ENCODE peak calls at places on chromosomes 1 and 21, in seven cellular contexts. N is GM23248, G is HCT116, O is GM23338, V is neural progenitor cell, E is hepatocyte, W is PC-3. L is an unnamed sample.

GRCh38 chr21:14600569-14601308 is 54.6 kb upstream of the SAMSN1 start:
- DNase-seq in N (no peak), G (no peak), O (no peak), V (no peak), E (no peak), W (no peak), L (no peak)

GRCh38 chr1:179589524-179589923 is 2.1 kb upstream of the TDRD5 start:
- DNase-seq in N (peak), G (no peak), O (no peak), V (no peak), E (no peak), W (no peak), L (no peak)

GRCh38 chr1:9111957-9112356 is 16.9 kb downstream of the GPR157 start:
- DNase-seq in N (no peak), G (no peak), O (no peak), V (no peak), E (no peak), W (peak), L (peak)

GRCh38 chr1:216600730-216601426 is 122.4 kb downstream of the ESRRG start:
- DNase-seq in N (peak), G (no peak), O (peak), V (peak), E (peak), W (peak), L (peak)

GRCh38 chr1:179079113-179079761 is 2.6 kb upstream of the TOR3A start:
- DNase-seq in N (peak), G (peak), O (peak), V (peak), E (peak), W (peak), L (peak)

GRCh38 chr1:931380-932177 is 7.9 kb downstream of the SAMD11 start:
- DNase-seq in N (no peak), G (no peak), O (no peak), V (no peak), E (no peak), W (no peak), L (no peak)

GRCh38 chr1:53919675-53920066 is 25.7 kb downstream of the DIO1 start:
- DNase-seq in N (peak), G (no peak), O (no peak), V (no peak), E (no peak), W (no peak), L (no peak)

GRCh38 chr1:77945345-77945744 is 33.5 kb downstream of the FUBP1 start:
- DNase-seq in N (no peak), G (no peak), O (no peak), V (no peak), E (no peak), W (no peak), L (no peak)

GRCh38 chr1:160954158-160955104 is at the start of gene ITLN2:
- DNase-seq in N (peak), G (peak), O (peak), V (peak), E (peak), W (peak), L (peak)

GRCh38 chr21:33031152-33031551 is 5.4 kb downstream of the OLIG2 start:
- DNase-seq in N (no peak), G (no peak), O (no peak), V (no peak), E (no peak), W (no peak), L (no peak)

GRCh38 chr1:168234846-168235547 is 9.2 kb downstream of the SFT2D2 start:
- DNase-seq in N (peak), G (peak), O (peak), V (peak), E (peak), W (peak), L (peak)

GRCh38 chr21:29230541-29231275 is 68.0 kb upstream of the BACH1 start:
- DNase-seq in N (peak), G (no peak), O (no peak), V (no peak), E (no peak), W (no peak), L (no peak)

GRCh38 chr1:94819945-94820746 is at the start of gene SLC44A3:
- DNase-seq in N (peak), G (no peak), O (peak), V (peak), E (peak), W (peak), L (peak)

GRCh38 chr1:187762109-187762508 is 933.4 kb downstream of the PLA2G4A start:
- DNase-seq in N (no peak), G (no peak), O (no peak), V (no peak), E (peak), W (no peak), L (no peak)

GRCh38 chr1:228465571-228466146 is 21.5 kb upstream of the RNF187 start:
- DNase-seq in N (no peak), G (no peak), O (no peak), V (no peak), E (no peak), W (no peak), L (peak)

GRCh38 chr1:228471154-228471761 is 15.9 kb upstream of the RNF187 start:
- DNase-seq in N (no peak), G (no peak), O (no peak), V (no peak), E (no peak), W (no peak), L (no peak)

GRCh38 chr1:228471762-228472398 is 15.3 kb upstream of the RNF187 start:
- DNase-seq in N (peak), G (peak), O (peak), V (peak), E (peak), W (peak), L (peak)

GRCh38 chr1:228472655-228473054 is 14.5 kb upstream of the RNF187 start:
- DNase-seq in N (peak), G (no peak), O (no peak), V (no peak), E (no peak), W (no peak), L (peak)

DNA sequence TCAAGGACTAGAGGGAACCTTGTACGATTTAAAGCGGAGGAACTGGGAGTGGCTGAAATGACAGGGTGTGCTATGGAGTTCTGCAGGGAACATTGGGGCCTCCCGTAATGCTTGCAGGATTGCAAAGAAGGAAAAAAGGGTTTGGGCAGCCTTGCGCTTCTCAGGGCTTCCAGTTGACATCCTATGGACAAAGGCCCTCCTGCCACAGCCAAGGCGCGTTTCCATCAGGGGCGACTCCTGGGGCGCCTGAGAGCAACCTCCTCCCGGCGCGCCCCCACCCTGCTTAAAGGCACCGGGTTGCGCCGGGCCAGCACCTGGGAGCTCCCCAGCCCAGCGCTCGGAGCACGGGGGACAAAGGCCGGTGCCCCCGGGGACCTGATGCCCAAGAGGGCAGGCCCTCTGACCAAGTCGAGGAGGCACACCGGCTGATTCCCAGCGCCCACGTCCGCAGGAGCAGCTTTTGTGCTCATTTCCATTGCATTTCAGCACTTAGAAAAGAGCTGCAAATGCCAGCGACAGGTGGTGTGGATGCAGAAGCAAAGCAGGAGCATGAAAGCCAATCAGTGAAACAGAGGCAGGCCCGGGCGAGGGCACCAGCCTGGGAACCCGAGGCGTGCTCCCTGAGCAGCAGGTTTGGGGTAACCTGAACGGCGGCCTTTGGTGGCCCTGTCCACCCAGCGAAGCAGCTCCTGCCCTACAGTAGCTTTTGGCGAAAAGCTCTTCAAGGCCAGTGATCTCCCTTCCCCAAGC is 17.6 kb upstream of the RNF187 start:
- DNase-seq in N (no peak), G (no peak), O (peak), V (peak), E (no peak), W (no peak), L (no peak)
- TF ChIP-seq EZH2 in N (no peak), G (no peak), O (no peak), V (no peak), E (no peak), W (no peak), L (no peak)

DNA sequence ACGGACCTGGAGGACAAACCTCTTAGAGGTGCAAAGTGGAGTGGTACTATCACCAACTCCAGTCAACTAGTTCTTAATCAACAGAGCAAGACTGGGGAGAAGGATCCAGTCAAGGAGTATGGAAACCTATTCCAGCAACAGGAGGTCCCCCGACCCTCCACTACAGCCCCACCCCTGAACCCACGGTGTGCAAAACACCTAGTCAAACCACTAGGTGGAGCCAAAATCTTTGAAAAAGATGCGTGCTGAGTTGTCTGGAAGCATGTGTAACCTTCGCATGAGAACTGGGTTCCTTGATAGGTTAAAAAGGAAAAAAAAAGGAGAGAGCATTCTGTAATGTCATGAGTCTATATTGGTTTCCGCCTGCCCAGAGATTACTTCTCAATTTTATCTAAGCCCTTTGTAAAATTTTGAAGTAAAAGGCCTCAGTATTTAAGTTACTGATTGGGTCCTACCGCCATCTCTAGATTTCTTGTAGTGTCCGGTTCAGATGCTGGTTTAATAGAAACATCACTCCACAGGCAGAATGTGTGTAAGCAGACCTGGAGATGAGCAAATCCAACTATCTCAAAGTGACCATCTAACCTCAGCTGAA is 81.9 kb upstream of the HAO2 start:
- DNase-seq in N (peak), G (peak), O (peak), V (peak), E (peak), W (peak), L (peak)
- TF ChIP-seq EZH2phosphoT487 in N (no peak), G (no peak), O (no peak), V (no peak), E (no peak), W (no peak), L (no peak)

GRCh38 chr1:117605164-117605810 is 561 bp upstream of the TENT5C start:
- DNase-seq in N (peak), G (no peak), O (peak), V (peak), E (no peak), W (peak), L (no peak)

GRCh38 chr1:117606608-117607261 is 887 bp downstream of the TENT5C start:
- DNase-seq in N (peak), G (no peak), O (peak), V (peak), E (peak), W (peak), L (peak)

GRCh38 chr1:117607471-117607870 is 1.6 kb downstream of the TENT5C start:
- DNase-seq in N (no peak), G (no peak), O (peak), V (peak), E (no peak), W (peak), L (peak)

GRCh38 chr1:117608213-117608612 is 2.4 kb downstream of the TENT5C start:
- DNase-seq in N (no peak), G (no peak), O (no peak), V (no peak), E (no peak), W (no peak), L (peak)

GRCh38 chr1:117605811-117606607 is at the start of gene TENT5C:
- DNase-seq in N (peak), G (peak), O (peak), V (peak), E (peak), W (peak), L (peak)
- TF ChIP-seq EZH2 in N (no peak), G (no peak), O (no peak), V (no peak), E (no peak), W (no peak), L (no peak)

DNA sequence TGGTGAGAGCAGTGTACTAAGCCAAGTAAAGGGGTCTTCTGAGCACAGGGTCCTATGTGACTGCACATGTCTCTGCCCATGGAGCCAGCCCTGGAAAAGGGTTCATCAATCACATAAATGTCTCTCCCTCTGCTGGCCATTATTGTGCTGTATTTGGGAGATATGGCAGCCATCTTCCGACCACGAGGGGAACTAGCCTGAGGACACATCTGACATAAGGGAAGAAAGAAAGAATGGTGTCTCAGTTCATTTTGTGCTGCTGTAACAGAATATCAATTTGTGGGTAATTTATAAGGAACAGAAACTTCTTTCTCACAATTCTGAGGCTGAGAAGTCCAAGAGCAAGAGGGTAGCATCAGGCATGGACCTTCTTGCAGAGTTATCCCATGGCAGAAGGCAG is 55.1 kb upstream of the GJA5 start:
- DNase-seq in N (no peak), G (no peak), O (no peak), V (no peak), E (no peak), W (peak), L (no peak)
- TF ChIP-seq EZH2phosphoT487 in N (no peak), G (no peak), O (no peak), V (no peak), E (no peak), W (no peak), L (no peak)

GRCh38 chr1:201739054-201739453 is 89.9 kb upstream of the IPO9 start:
- DNase-seq in N (peak), G (no peak), O (peak), V (no peak), E (no peak), W (no peak), L (no peak)

GRCh38 chr1:201741763-201742342 is 87.1 kb upstream of the IPO9 start:
- DNase-seq in N (no peak), G (no peak), O (no peak), V (no peak), E (no peak), W (no peak), L (peak)

GRCh38 chr1:201740609-201741231 is 88.2 kb upstream of the IPO9 start:
- DNase-seq in N (peak), G (no peak), O (peak), V (peak), E (no peak), W (no peak), L (peak)

GRCh38 chr1:201739492-201740085 is 89.4 kb upstream of the IPO9 start:
- DNase-seq in N (peak), G (peak), O (peak), V (peak), E (peak), W (peak), L (peak)

GRCh38 chr1:201740086-201740541 is 88.8 kb upstream of the IPO9 start:
- DNase-seq in N (peak), G (no peak), O (peak), V (peak), E (peak), W (no peak), L (no peak)
- TF ChIP-seq EZH2 in N (no peak), G (no peak), O (no peak), V (no peak), E (no peak), W (no peak), L (no peak)

GRCh38 chr1:57232500-57232899 is 191.4 kb downstream of the DAB1 start:
- DNase-seq in N (peak), G (no peak), O (peak), V (peak), E (no peak), W (peak), L (no peak)
- TF ChIP-seq EZH2phosphoT487 in N (no peak), G (no peak), O (no peak), V (no peak), E (no peak), W (no peak), L (no peak)

GRCh38 chr1:22373252-22373651 is 78.4 kb upstream of the ZBTB40 start:
- DNase-seq in N (no peak), G (no peak), O (no peak), V (no peak), E (no peak), W (no peak), L (no peak)
- TF ChIP-seq EZH2 in N (no peak), G (no peak), O (no peak), V (no peak), E (no peak), W (no peak), L (no peak)

GRCh38 chr1:52506920-52507546 is 45.9 kb downstream of the TUT4 start:
- DNase-seq in N (no peak), G (no peak), O (no peak), V (no peak), E (no peak), W (no peak), L (no peak)
- TF ChIP-seq EZH2phosphoT487 in N (no peak), G (no peak), O (no peak), V (no peak), E (no peak), W (no peak), L (no peak)

GRCh38 chr1:109249654-109250401 is 489 bp downstream of the CELSR2 start:
- DNase-seq in N (peak), G (no peak), O (peak), V (peak), E (no peak), W (no peak), L (no peak)
- TF ChIP-seq EZH2 in N (no peak), G (no peak), O (no peak), V (no peak), E (no peak), W (no peak), L (no peak)

L was measured in MM.1S.